ENCODE peak calls at places on chromosomes 4 and X, in four cellular contexts. One of them, this sample, is unnamed. For H3K36me3, the result is how much of the 10 kb centered on the place peaks cover.

GRCh38 chr4:138182838-138183426 is 59.2 kb downstream of the SLC7A11 start:
- DNase-seq in neural progenitor cell: peak
- DNase-seq in K562: peak
- DNase-seq in mesenchymal stem cell: peak
- DNase-seq in this sample: no peak

GRCh38 chr4:48342559-48342878 is 1.2 kb downstream of the SLAIN2 start:
- DNase-seq in neural progenitor cell: no peak
- DNase-seq in K562: peak
- DNase-seq in mesenchymal stem cell: peak
- DNase-seq in this sample: no peak

GRCh38 chr4:74032064-74032463 is 6.4 kb downstream of the CXCL3 start:
- DNase-seq in neural progenitor cell: no peak
- DNase-seq in K562: no peak
- DNase-seq in mesenchymal stem cell: peak
- DNase-seq in this sample: no peak

GRCh38 chr4:18608910-18609525 is 587.5 kb upstream of the LCORL start:
- DNase-seq in neural progenitor cell: no peak
- DNase-seq in K562: no peak
- DNase-seq in mesenchymal stem cell: no peak
- DNase-seq in this sample: no peak

GRCh38 chr4:142901166-142901662 is 55.1 kb upstream of the INPP4B start:
- DNase-seq in neural progenitor cell: no peak
- DNase-seq in K562: no peak
- DNase-seq in mesenchymal stem cell: peak
- DNase-seq in this sample: no peak

GRCh38 chrX:119410027-119410819 is 11.1 kb downstream of the SLC25A43 start:
- DNase-seq in neural progenitor cell: no peak
- DNase-seq in K562: peak
- DNase-seq in mesenchymal stem cell: peak
- DNase-seq in this sample: no peak

GRCh38 chr4:152039085-152039484 is 278.3 kb upstream of the GATB start:
- DNase-seq in neural progenitor cell: no peak
- DNase-seq in K562: no peak
- DNase-seq in mesenchymal stem cell: peak
- DNase-seq in this sample: no peak

GRCh38 chrX:123282241-123282640 is 98.2 kb downstream of the GRIA3 start:
- DNase-seq in neural progenitor cell: no peak
- DNase-seq in K562: no peak
- DNase-seq in mesenchymal stem cell: no peak
- DNase-seq in this sample: no peak

GRCh38 chr4:7581477-7581876 is 146.7 kb upstream of the PSAPL1 start:
- DNase-seq in neural progenitor cell: peak
- DNase-seq in K562: peak
- DNase-seq in mesenchymal stem cell: peak
- DNase-seq in this sample: no peak

GRCh38 chr4:167222098-167222497 is 12.2 kb downstream of the SPOCK3 start:
- DNase-seq in neural progenitor cell: no peak
- DNase-seq in K562: no peak
- DNase-seq in mesenchymal stem cell: no peak
- DNase-seq in this sample: no peak

GRCh38 chr4:147447820-147448219 is 33.1 kb upstream of the EDNRA start:
- DNase-seq in neural progenitor cell: no peak
- DNase-seq in K562: no peak
- DNase-seq in mesenchymal stem cell: no peak
- DNase-seq in this sample: no peak

GRCh38 chrX:136589966-136590365 is 58.0 kb downstream of the VGLL1 start:
- DNase-seq in neural progenitor cell: no peak
- DNase-seq in K562: no peak
- DNase-seq in mesenchymal stem cell: no peak
- DNase-seq in this sample: no peak

GRCh38 chr4:60865238-60865637 is 334.9 kb upstream of the ADGRL3 start:
- DNase-seq in neural progenitor cell: peak
- DNase-seq in K562: no peak
- DNase-seq in mesenchymal stem cell: peak
- DNase-seq in this sample: no peak

GRCh38 chrX:16022580-16023170 is 100.7 kb upstream of the GRPR start:
- DNase-seq in neural progenitor cell: no peak
- DNase-seq in K562: no peak
- DNase-seq in mesenchymal stem cell: peak
- DNase-seq in this sample: no peak

GRCh38 chr4:147778942-147779341 is 47.1 kb downstream of the ARHGAP10 start:
- DNase-seq in neural progenitor cell: no peak
- DNase-seq in K562: no peak
- DNase-seq in mesenchymal stem cell: no peak
- DNase-seq in this sample: no peak

GRCh38 chrX:34350552-34350951 is 218.4 kb upstream of the FAM47A start:
- DNase-seq in neural progenitor cell: no peak
- DNase-seq in K562: no peak
- DNase-seq in mesenchymal stem cell: peak
- DNase-seq in this sample: no peak

GRCh38 chr4:2927696-2928075 is 35.5 kb downstream of the NOP14 start:
- DNase-seq in neural progenitor cell: no peak
- DNase-seq in K562: no peak
- DNase-seq in mesenchymal stem cell: no peak
- DNase-seq in this sample: no peak

GRCh38 chr4:2927016-2927695 is 36.0 kb downstream of the NOP14 start:
- DNase-seq in neural progenitor cell: no peak
- DNase-seq in K562: no peak
- DNase-seq in mesenchymal stem cell: no peak
- DNase-seq in this sample: no peak

GRCh38 chr4:2925496-2925895 is 37.7 kb downstream of the NOP14 start:
- DNase-seq in neural progenitor cell: no peak
- DNase-seq in K562: no peak
- DNase-seq in mesenchymal stem cell: no peak
- DNase-seq in this sample: no peak

GRCh38 chr4:2924765-2925301 is 38.4 kb downstream of the NOP14 start:
- DNase-seq in neural progenitor cell: no peak
- DNase-seq in K562: no peak
- DNase-seq in mesenchymal stem cell: no peak
- DNase-seq in this sample: no peak

GRCh38 chr4:2925931-2926860 is 37.0 kb downstream of the NOP14 start:
- DNase-seq in neural progenitor cell: no peak
- DNase-seq in K562: no peak
- DNase-seq in mesenchymal stem cell: no peak
- DNase-seq in this sample: no peak
- H3K36me3 ChIP-seq in neural progenitor cell: under half
- H3K36me3 ChIP-seq in K562: half or more
- H3K36me3 ChIP-seq in mesenchymal stem cell: half or more
- H3K36me3 ChIP-seq in this sample: under half

DNA sequence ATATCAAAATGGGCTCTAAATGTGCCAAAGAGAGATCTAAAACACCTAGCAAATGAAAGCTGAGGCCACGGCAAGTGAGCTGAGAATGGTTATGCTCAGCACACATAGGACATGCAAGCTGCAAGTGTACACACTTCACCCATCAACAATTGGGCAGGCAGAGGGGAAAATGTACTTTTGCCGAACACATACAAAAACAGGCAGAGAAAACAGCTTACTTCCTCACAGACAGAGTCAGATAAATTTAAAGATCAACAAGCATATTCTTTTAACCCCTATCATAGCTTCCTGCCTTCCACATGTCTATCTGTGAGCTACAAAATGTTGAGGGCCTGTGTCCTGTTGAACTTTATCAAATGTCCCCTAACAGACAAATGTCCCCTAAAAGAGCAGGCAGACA is 60.3 kb downstream of the SH3KBP1 start:
- DNase-seq in neural progenitor cell: no peak
- DNase-seq in K562: no peak
- DNase-seq in mesenchymal stem cell: no peak
- DNase-seq in this sample: no peak
- H3K4me2 ChIP-seq in neural progenitor cell: no peak
- H3K4me2 ChIP-seq in K562: no peak
- H3K4me2 ChIP-seq in mesenchymal stem cell: no peak
- H3K4me2 ChIP-seq in this sample: no peak

GRCh38 chr4:169092889-169093522 is 83.0 kb upstream of the CBR4 start:
- DNase-seq in neural progenitor cell: no peak
- DNase-seq in K562: no peak
- DNase-seq in mesenchymal stem cell: no peak
- DNase-seq in this sample: no peak

GRCh38 chr4:169096221-169096620 is 86.2 kb upstream of the CBR4 start:
- DNase-seq in neural progenitor cell: no peak
- DNase-seq in K562: no peak
- DNase-seq in mesenchymal stem cell: no peak
- DNase-seq in this sample: no peak

GRCh38 chr4:169090479-169091215 is 80.6 kb upstream of the CBR4 start:
- DNase-seq in neural progenitor cell: no peak
- DNase-seq in K562: no peak
- DNase-seq in mesenchymal stem cell: no peak
- DNase-seq in this sample: no peak

GRCh38 chr4:169098054-169098896 is 88.2 kb upstream of the CBR4 start:
- DNase-seq in neural progenitor cell: no peak
- DNase-seq in K562: peak
- DNase-seq in mesenchymal stem cell: no peak
- DNase-seq in this sample: no peak

GRCh38 chr4:169094656-169095231 is 84.7 kb upstream of the CBR4 start:
- DNase-seq in neural progenitor cell: no peak
- DNase-seq in K562: no peak
- DNase-seq in mesenchymal stem cell: no peak
- DNase-seq in this sample: no peak
- H3K36me3 ChIP-seq in neural progenitor cell: under half
- H3K36me3 ChIP-seq in K562: under half
- H3K36me3 ChIP-seq in mesenchymal stem cell: half or more
- H3K36me3 ChIP-seq in this sample: under half

DNA sequence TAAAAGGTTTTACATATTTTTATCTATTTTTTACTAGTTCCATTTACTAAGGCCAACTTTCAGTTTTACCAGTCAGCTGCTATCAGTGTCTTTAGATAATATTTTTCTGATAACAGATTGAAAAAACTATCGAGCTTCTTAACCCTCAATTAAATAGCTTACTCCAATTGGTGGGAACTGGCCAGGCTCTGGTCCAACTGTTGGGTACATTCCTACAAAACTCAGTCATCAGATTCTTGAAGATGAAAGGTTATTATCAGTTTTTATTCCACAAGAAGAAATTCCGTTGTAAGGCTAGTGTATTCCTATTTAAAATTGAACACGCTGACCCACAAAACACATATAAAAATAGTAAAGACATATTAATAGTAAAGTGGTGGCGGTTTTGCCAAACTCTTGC is 346.2 kb downstream of the MAPK10 start:
- DNase-seq in neural progenitor cell: no peak
- DNase-seq in K562: no peak
- DNase-seq in mesenchymal stem cell: no peak
- DNase-seq in this sample: no peak
- H3K4me2 ChIP-seq in neural progenitor cell: no peak
- H3K4me2 ChIP-seq in K562: no peak
- H3K4me2 ChIP-seq in mesenchymal stem cell: no peak
- H3K4me2 ChIP-seq in this sample: no peak

GRCh38 chrX:130083107-130083490 is 27.2 kb downstream of the ELF4 start:
- DNase-seq in neural progenitor cell: peak
- DNase-seq in K562: peak
- DNase-seq in mesenchymal stem cell: no peak
- DNase-seq in this sample: no peak
- H3K36me3 ChIP-seq in neural progenitor cell: under half
- H3K36me3 ChIP-seq in K562: half or more
- H3K36me3 ChIP-seq in mesenchymal stem cell: under half
- H3K36me3 ChIP-seq in this sample: under half

This sample was measured in keratinocyte.